ENCODE peak calls at places on chromosomes 5 and 9, in five cellular contexts. F is A549, T is Peyer's patch, I is pancreas, D is OCI-LY7. A is an unnamed sample. For H3K9me3, the result is how much of the 10 kb centered on the place peaks cover.

GRCh38 chr9:129626944-129627297 is 958 bp downstream of the NTMT1 start:
- DNase-seq in T (no peak), F (no peak), D (peak), I (no peak), A (no peak)

GRCh38 chr9:72929542-72929941 is 23.3 kb downstream of the ALDH1A1 start:
- DNase-seq in F (no peak), I (no peak), D (no peak), T (no peak), A (no peak)

GRCh38 chr9:129291041-129291501 is 113.0 kb upstream of the IER5L start:
- DNase-seq in F (no peak), I (no peak), T (no peak), D (no peak), A (no peak)

GRCh38 chr5:120207139-120207538 is 257.0 kb upstream of the PRR16 start:
- DNase-seq in T (no peak), F (no peak), D (no peak), I (no peak), A (no peak)

GRCh38 chr5:100313657-100314056 is 221.5 kb upstream of the FAM174A start:
- DNase-seq in D (no peak), T (no peak), F (no peak), I (no peak), A (no peak)

GRCh38 chr9:14209399-14209990 is 104.4 kb downstream of the NFIB start:
- DNase-seq in D (no peak), I (no peak), F (no peak), T (no peak), A (no peak)

GRCh38 chr5:579746-580366 is 32.3 kb upstream of the CEP72 start:
- DNase-seq in I (no peak), T (no peak), F (no peak), D (no peak), A (no peak)

GRCh38 chr5:82641362-82641988 is 363.3 kb upstream of the RPS23 start:
- DNase-seq in F (peak), I (peak), T (peak), D (peak), A (no peak)

GRCh38 chr5:111998871-111999270 is 241.9 kb upstream of the NREP start:
- DNase-seq in D (no peak), T (no peak), F (no peak), I (no peak), A (no peak)

GRCh38 chr9:135905380-135906282 is 1.7 kb downstream of the CAMSAP1 start:
- DNase-seq in F (no peak), I (no peak), D (peak), T (no peak), A (peak)

GRCh38 chr5:38414348-38414747 is 142.1 kb downstream of the LIFR start:
- DNase-seq in D (no peak), T (no peak), I (no peak), F (no peak), A (no peak)

GRCh38 chr5:138981131-138981530 is 106.0 kb upstream of the LRRTM2 start:
- DNase-seq in T (no peak), F (no peak), I (no peak), D (no peak), A (no peak)

GRCh38 chr5:141734501-141735231 is 52.6 kb upstream of the ARAP3 start:
- DNase-seq in I (no peak), F (peak), D (peak), T (peak), A (no peak)

GRCh38 chr5:131005963-131006684 is 158.9 kb downstream of the HINT1 start:
- DNase-seq in F (peak), D (no peak), I (no peak), T (no peak), A (no peak)

GRCh38 chr9:74760031-74760700 is 127.6 kb downstream of the TRPM6 start:
- DNase-seq in F (peak), I (no peak), T (no peak), D (no peak), A (no peak)

GRCh38 chr5:148445578-148445977 is 61.8 kb downstream of the FBXO38 start:
- DNase-seq in D (no peak), F (no peak), I (no peak), T (no peak), A (no peak)

GRCh38 chr9:6703898-6704639 is 53.7 kb upstream of the KDM4C start:
- DNase-seq in T (peak), D (peak), I (peak), F (peak), A (peak)

GRCh38 chr9:75712690-75713089 is 177.8 kb upstream of the PCSK5 start:
- DNase-seq in I (no peak), F (no peak), D (no peak), T (no peak), A (no peak)

GRCh38 chr5:135195267-135195603 is 161.2 kb upstream of the PITX1 start:
- DNase-seq in D (no peak), F (no peak), I (no peak), T (no peak), A (no peak)

GRCh38 chr5:134111741-134112647 is 2.5 kb upstream of the TCF7 start:
- DNase-seq in I (no peak), F (no peak), D (no peak), T (no peak), A (peak)

GRCh38 chr5:110716247-110717245 is 9.9 kb downstream of the TMEM232 start:
- DNase-seq in D (no peak), T (no peak), F (peak), I (no peak), A (no peak)

GRCh38 chr5:16656561-16657191 is 39.9 kb upstream of the RETREG1 start:
- DNase-seq in D (no peak), F (no peak), I (no peak), T (no peak), A (no peak)

GRCh38 chr9:75658301-75658919 is 232.1 kb upstream of the PCSK5 start:
- DNase-seq in D (no peak), T (no peak), I (no peak), F (no peak), A (no peak)

GRCh38 chr5:90533794-90534193 is 4.4 kb upstream of the LYSMD3 start:
- DNase-seq in F (no peak), T (no peak), I (no peak), D (no peak), A (no peak)

GRCh38 chr5:90530736-90531487 is 1.5 kb upstream of the LYSMD3 start:
- DNase-seq in D (no peak), T (no peak), F (no peak), I (no peak), A (no peak)

GRCh38 chr5:90528704-90529233 is 615 bp downstream of the LYSMD3 start:
- DNase-seq in I (no peak), D (peak), T (no peak), F (no peak), A (no peak)

GRCh38 chr5:90529939-90530677 is 724 bp upstream of the LYSMD3 start:
- DNase-seq in D (peak), I (peak), F (peak), T (peak), A (peak)

GRCh38 chr5:90529234-90529938 is at the start of gene LYSMD3:
- DNase-seq in T (peak), I (peak), F (peak), D (peak), A (peak)
- TF ChIP-seq CTCF in T (no peak), I (no peak), F (no peak), D (no peak), A (no peak)

GRCh38 chr5:73380710-73381586 is 67.6 kb downstream of the FOXD1 start:
- DNase-seq in T (no peak), D (no peak), I (no peak), F (no peak), A (no peak)
- H3K9me3 ChIP-seq in T (under half), D (under half), I (under half), F (under half), A (under half)

GRCh38 chr5:158769702-158770101 is 330.0 kb downstream of the EBF1 start:
- DNase-seq in D (no peak), I (no peak), T (no peak), F (no peak), A (no peak)

GRCh38 chr5:158769079-158769478 is 330.6 kb downstream of the EBF1 start:
- DNase-seq in I (no peak), D (no peak), T (no peak), F (no peak), A (no peak)

GRCh38 chr5:158773151-158773550 is 326.6 kb downstream of the EBF1 start:
- DNase-seq in T (no peak), I (no peak), D (peak), F (no peak), A (no peak)

GRCh38 chr5:158765407-158765806 is 334.3 kb downstream of the EBF1 start:
- DNase-seq in T (no peak), D (peak), F (no peak), I (no peak), A (no peak)

GRCh38 chr5:158770506-158770905 is 329.2 kb downstream of the EBF1 start:
- DNase-seq in F (peak), I (no peak), D (peak), T (no peak), A (no peak)
- TF ChIP-seq CTCF in F (peak), I (no peak), D (peak), T (no peak), A (no peak)

GRCh38 chr9:63816742-63817621 is 1468.0 kb downstream of the FOXD4L5 start:
- DNase-seq in T (peak), F (peak), I (peak), D (peak), A (peak)
- H3K9me3 ChIP-seq in T (under half), F (under half), I (under half), D (under half), A (under half)

DNA sequence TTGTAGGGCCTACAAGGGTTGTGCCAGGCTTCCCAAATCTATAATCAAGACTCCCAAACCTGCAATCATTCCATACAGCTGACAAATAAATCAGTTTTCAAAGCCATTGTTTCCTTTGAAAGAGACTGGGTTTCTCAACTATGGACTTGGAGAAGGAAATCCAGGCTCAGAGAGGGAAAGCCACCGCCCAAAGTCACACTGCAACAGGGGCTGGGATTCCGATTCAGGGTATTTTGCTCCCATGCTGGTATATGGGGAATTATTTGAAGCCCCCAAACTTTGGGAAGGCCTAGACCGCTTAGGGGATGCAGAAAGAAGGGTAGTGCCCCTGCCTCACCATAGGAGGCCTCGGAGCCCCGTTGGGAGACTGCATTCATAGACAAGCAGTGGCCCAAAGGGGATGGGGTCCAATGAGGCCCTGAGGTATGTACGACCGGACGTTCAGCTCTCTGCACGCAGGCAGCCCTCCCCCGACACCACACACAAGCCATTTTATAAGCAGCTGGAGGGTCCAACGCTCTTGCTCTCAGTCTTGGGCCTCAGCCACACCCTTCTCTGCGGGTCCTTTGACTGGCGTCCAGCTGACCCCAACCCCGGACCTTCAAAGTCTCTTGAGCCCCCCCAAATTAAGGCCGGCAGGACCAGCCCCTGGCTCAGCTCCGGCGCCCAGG is 712 bp downstream of the ANXA6 start:
- DNase-seq in D (no peak), I (no peak), F (no peak), T (peak), A (no peak)
- TF ChIP-seq CTCF in D (no peak), I (no peak), F (no peak), T (no peak), A (peak)